ENCODE peak calls at places on chromosomes 6 and 20, in four cellular contexts. E is HepG2, O is GM12878, S is K562. W is an unnamed sample. For H3K9me3, the result is how much of the 10 kb centered on the place peaks cover.

GRCh38 chr20:32628960-32629530 is 43.9 kb upstream of the NOL4L start:
- DNase-seq in S (peak), E (peak), O (no peak), W (no peak)

GRCh38 chr20:11067359-11067758 is 393.6 kb upstream of the JAG1 start:
- DNase-seq in O (no peak), S (no peak), E (no peak), W (no peak)

GRCh38 chr6:68891419-68891818 is 256.3 kb downstream of the ADGRB3 start:
- DNase-seq in S (no peak), O (no peak), E (no peak), W (no peak)

GRCh38 chr6:14463110-14463509 is 345.5 kb downstream of the CD83 start:
- DNase-seq in E (no peak), S (no peak), O (no peak), W (no peak)

GRCh38 chr6:166375013-166375412 is 7.7 kb downstream of the MPC1 start:
- DNase-seq in E (no peak), S (no peak), O (no peak), W (no peak)

GRCh38 chr6:132443206-132443605 is 41.9 kb upstream of the MOXD1 start:
- DNase-seq in S (no peak), O (no peak), E (no peak), W (no peak)

GRCh38 chr6:148887181-148887580 is 140.4 kb downstream of the UST start:
- DNase-seq in O (no peak), S (no peak), E (no peak), W (no peak)

GRCh38 chr20:63765082-63765873 is 25.7 kb downstream of the SLC2A4RG start:
- DNase-seq in O (no peak), E (peak), S (no peak), W (no peak)

GRCh38 chr20:11128131-11128831 is 454.5 kb upstream of the JAG1 start:
- DNase-seq in S (no peak), O (no peak), E (no peak), W (no peak)

GRCh38 chr6:71733970-71734899 is 152.1 kb upstream of the RIMS1 start:
- DNase-seq in O (no peak), E (no peak), S (no peak), W (no peak)

GRCh38 chr6:96853083-96853482 is 15.8 kb upstream of the GPR63 start:
- DNase-seq in S (no peak), O (no peak), E (no peak), W (no peak)

GRCh38 chr6:121711472-121711871 is 276.0 kb downstream of the GJA1 start:
- DNase-seq in S (no peak), O (no peak), E (no peak), W (no peak)

GRCh38 chr20:38094373-38094775 is 60.8 kb downstream of the RPRD1B start:
- DNase-seq in E (peak), O (peak), S (peak), W (peak)

GRCh38 chr20:10551732-10552724 is 116.9 kb downstream of the SLX4IP start:
- DNase-seq in E (no peak), S (no peak), O (no peak), W (no peak)

GRCh38 chr6:90500458-90500857 is 86.4 kb downstream of the MAP3K7 start:
- DNase-seq in E (no peak), O (no peak), S (no peak), W (no peak)

GRCh38 chr6:169851641-169852503 is 100.5 kb downstream of the ERMARD start:
- DNase-seq in O (no peak), E (no peak), S (no peak), W (no peak)

GRCh38 chr6:155528982-155529453 is 73.4 kb upstream of the NOX3 start:
- DNase-seq in E (peak), O (no peak), S (no peak), W (peak)

GRCh38 chr6:26240157-26240980 is 124.6 kb upstream of the BTN3A2 start:
- DNase-seq in E (no peak), O (peak), S (no peak), W (no peak)

GRCh38 chr6:72704979-72705378 is 83.1 kb downstream of the KCNQ5 start:
- DNase-seq in S (no peak), O (no peak), E (peak), W (no peak)

GRCh38 chr6:97205936-97206335 is 77.1 kb downstream of the MMS22L start:
- DNase-seq in E (no peak), O (no peak), S (no peak), W (no peak)

GRCh38 chr20:50372770-50373088 is 137.5 kb upstream of the PTPN1 start:
- DNase-seq in S (no peak), E (peak), O (no peak), W (peak)

GRCh38 chr6:16849280-16850210 is 88.3 kb upstream of the ATXN1 start:
- DNase-seq in E (peak), S (no peak), O (no peak), W (no peak)

GRCh38 chr20:20373046-20373706 is 5.3 kb downstream of the INSM1 start:
- DNase-seq in S (no peak), E (no peak), O (no peak), W (no peak)

GRCh38 chr6:50853924-50854323 is 35.3 kb downstream of the TFAP2B start:
- DNase-seq in E (no peak), O (no peak), S (no peak), W (no peak)

GRCh38 chr20:33624399-33624798 is 37.7 kb upstream of the C20orf144 start:
- DNase-seq in E (no peak), S (no peak), O (no peak), W (no peak)

GRCh38 chr6:33717857-33718552 is 6.5 kb upstream of the UQCC2 start:
- DNase-seq in S (no peak), E (no peak), O (no peak), W (no peak)

GRCh38 chr20:20561841-20562240 is 150.6 kb downstream of the RALGAPA2 start:
- DNase-seq in E (no peak), O (peak), S (no peak), W (no peak)

GRCh38 chr6:143160008-143160407 is 99.3 kb downstream of the AIG1 start:
- DNase-seq in O (no peak), S (no peak), E (peak), W (no peak)

GRCh38 chr6:6811151-6812002 is 222.9 kb downstream of the LY86 start:
- DNase-seq in S (no peak), O (no peak), E (peak), W (peak)

GRCh38 chr6:168192901-168193815 is 114.1 kb upstream of the FRMD1 start:
- DNase-seq in O (no peak), E (no peak), S (no peak), W (no peak)

GRCh38 chr20:13857961-13858360 is 73.1 kb downstream of the NDUFAF5 start:
- DNase-seq in S (no peak), O (no peak), E (no peak), W (no peak)

GRCh38 chr6:4350571-4351505 is 215.5 kb upstream of the ECI2 start:
- DNase-seq in S (no peak), O (no peak), E (no peak), W (no peak)

GRCh38 chr20:46031701-46032254 is 2.8 kb downstream of the SLC12A5 start:
- DNase-seq in O (no peak), E (no peak), S (no peak), W (no peak)

GRCh38 chr6:53805725-53806124 is 10.9 kb downstream of the LRRC1 start:
- DNase-seq in S (no peak), O (no peak), E (no peak), W (no peak)

DNA sequence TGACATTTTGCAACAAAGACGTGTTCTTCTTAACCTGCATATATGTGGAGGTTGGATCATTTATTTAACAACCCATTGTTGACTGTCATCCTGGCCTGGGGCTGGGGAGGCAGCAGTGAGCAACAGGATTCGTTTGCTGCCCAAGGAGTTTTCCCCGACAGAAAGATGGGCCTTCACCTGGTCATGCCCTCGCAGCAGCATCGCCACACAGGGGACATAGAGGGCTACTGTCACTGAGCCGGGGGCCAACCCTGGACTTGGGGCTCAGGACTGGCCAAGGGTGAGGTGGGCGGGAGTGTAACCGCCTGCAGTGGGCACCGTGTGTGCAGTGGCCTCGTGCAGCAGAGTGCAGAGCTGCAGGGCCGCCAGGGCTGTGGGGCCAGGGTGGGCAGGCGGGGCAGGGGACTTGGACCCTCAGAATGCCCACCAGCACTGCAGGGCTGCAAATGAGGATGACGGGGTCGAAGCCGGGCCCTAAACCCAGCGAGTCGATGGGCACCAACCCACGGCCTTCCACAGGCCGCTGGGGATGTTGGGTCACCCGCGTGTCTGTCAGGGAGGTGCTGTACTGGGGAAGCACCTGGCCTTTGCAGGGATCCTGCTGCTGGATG is 11.8 kb downstream of the DUSP22 start:
- DNase-seq in S (no peak), E (no peak), O (no peak), W (no peak)
- H3K9me3 ChIP-seq in S (under half), E (under half), O (under half), W (under half)

DNA sequence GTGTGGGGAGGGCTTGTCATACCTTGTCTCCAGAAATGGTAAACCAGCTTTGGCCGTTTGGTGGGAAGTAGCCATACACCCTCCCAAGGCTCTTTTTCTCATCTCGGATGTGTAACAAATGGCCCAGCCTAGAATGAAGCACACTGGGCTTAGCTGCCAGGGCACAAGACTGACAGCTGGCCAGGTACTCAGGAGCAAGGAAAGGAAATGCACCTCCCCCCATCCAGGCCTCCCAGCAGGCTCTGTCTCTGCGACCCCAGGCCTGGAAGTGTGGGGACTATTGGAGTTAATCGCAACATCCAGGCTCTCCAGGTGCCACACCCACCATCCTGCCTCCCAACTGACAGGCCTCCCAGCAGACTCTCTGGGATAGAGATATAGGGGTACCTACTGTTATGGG is 43.0 kb downstream of the MRS2 start:
- DNase-seq in O (no peak), S (no peak), E (no peak), W (no peak)
- TF ChIP-seq CHD4 in O (no peak), S (no peak), E (no peak), W (no peak)

DNA sequence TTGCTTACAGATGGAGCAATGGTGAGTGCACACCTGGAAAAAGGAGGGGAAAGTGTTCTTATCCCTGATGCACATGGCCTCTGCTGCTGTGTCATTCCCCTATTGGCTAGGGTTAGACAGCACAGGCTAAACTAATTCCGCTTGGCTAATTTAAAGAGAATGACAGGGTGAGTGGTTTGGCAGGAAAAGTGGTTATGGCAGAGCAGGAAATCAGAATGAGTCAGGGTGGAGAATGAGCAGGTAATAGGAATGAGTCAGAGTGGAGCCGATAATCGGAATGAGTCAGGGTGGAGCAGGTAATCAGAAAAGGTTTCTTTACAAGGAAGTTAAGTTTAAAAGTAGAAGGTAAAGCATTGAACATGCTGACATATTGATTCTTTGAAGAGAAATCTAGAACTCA is 355.5 kb upstream of the HTR1E start:
- DNase-seq in S (no peak), E (no peak), O (no peak), W (no peak)
- H3K9me3 ChIP-seq in S (under half), E (half or more), O (under half), W (under half)

DNA sequence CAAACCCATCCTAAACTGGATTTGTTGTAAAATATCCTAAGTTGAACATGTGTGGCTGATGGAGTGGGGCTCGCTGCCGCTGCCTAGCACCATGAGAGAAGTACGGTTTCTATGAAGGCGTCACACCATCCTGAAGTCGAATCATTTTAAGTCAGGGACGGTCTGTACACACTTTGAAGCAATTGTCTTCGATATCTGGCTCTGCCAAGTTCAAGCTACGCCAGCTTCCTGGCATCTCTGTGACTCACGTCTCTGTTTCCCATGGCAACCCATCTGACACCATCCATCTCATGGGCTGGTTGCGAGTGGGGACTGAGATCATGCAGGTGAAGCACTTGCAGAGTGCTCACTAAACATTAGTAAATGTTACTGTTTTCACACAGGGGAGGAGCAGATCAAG is 252.5 kb downstream of the MYLK4 start:
- DNase-seq in E (no peak), O (no peak), S (no peak), W (no peak)
- TF ChIP-seq CHD4 in E (no peak), O (no peak), S (no peak), W (no peak)

GRCh38 chr20:31475032-31475431 is at the start of the genes DEFB124 and REM1:
- DNase-seq in S (no peak), E (no peak), O (no peak), W (no peak)
- H3K9me3 ChIP-seq in S (under half), E (under half), O (under half), W (under half)

DNA sequence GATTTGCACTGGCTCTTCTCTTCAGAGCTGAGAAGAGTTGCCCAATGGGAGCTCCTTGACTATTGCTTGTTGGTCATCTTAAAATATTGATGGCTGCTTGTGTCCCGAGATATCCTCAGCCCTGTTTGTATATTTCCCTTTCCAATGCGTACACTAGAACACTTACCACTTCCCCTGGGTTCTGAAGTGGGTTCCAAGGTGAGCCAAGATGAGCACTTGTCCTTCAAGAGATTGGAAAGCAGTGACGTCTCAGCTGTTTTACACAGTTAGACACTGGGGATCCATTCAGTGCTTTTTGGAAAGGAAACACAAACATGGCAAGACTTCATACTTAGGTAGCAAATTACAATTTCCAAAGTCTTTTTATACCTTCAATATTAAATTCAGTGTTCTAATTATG is 716.4 kb upstream of the CITED2 start:
- DNase-seq in E (no peak), O (no peak), S (no peak), W (no peak)
- TF ChIP-seq CHD4 in E (no peak), O (no peak), S (no peak), W (no peak)

DNA sequence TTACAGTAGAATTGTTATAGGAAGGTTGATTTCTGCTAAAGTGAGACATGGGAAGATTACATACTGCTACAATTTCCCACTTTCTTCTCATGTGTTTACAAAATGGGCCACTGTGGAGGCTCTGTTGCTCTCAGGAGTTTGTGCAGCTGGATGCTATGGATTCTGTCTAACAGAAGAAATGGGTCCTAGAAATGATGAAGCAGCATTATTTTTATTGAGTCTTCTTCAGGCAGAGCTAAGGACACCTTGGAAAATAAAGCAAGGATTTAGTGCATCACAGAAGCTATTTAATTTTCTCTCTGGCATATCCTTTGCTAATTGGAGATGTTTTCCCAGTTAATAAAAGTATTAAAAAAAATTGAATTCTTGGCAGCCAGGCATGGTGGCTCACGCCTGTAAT is 29.2 kb downstream of the CCDC170 start:
- DNase-seq in O (no peak), S (no peak), E (no peak), W (no peak)
- H3K9me3 ChIP-seq in O (under half), S (under half), E (under half), W (under half)

GRCh38 chr6:109260701-109261100 is 121.6 kb downstream of the CD164 start:
- DNase-seq in O (no peak), E (no peak), S (no peak), W (no peak)
- TF ChIP-seq CHD4 in O (no peak), E (no peak), S (no peak), W (no peak)

GRCh38 chr6:113756290-113756665 is 100.9 kb upstream of the MARCKS start:
- DNase-seq in E (no peak), S (no peak), O (no peak), W (no peak)
- H3K9me3 ChIP-seq in E (under half), S (under half), O (under half), W (under half)

DNA sequence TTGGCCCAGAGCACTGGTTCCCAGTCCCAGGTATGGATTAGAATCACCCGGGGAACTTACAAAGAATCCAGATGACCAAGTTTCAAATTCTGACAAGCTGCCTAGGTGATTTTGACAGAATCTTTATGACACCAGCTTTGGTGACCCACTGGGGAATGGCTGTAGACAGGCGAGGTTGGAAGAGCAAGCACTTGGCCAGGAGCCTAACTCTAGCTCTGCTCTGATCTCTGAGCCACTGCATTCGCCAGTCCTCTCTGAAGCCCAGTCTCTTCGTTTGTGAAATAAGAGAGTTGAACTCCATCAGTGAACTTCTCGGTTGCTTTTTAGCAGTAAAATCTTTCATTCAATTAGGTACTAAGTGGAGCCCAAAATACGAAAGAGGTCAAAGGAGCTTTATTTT is 161.2 kb downstream of the VEGFA start:
- DNase-seq in S (no peak), E (no peak), O (no peak), W (no peak)
- TF ChIP-seq CHD4 in S (no peak), E (no peak), O (no peak), W (no peak)